ENCODE peak calls at places on chromosome 1, in six cellular contexts. V is NCI-H1417, N is amniotic stem cell, F is activated T-cell treated with anti-CD3 and anti-CD28 coated beads for 1 hour, D is anterior cingulate cortex, E is hippocampal formation. J is an unnamed sample.

GRCh38 chr1:18396247-18396646 is 84.5 kb upstream of the KLHDC7A start:
- DNase-seq in V (no peak), N (no peak), F (no peak), D (no peak), E (no peak), J (no peak)

GRCh38 chr1:156458181-156458503 is 42.4 kb downstream of the MEF2D start:
- DNase-seq in V (no peak), N (peak; percentile 27), F (no peak), D (no peak), E (no peak), J (no peak)

GRCh38 chr1:6180215-6180577 is at the start of gene CHD5:
- DNase-seq in V (peak; percentile 60), N (no peak), F (no peak), D (no peak), E (no peak), J (no peak)

GRCh38 chr1:203200059-203200553 is 13.6 kb upstream of the CHI3L1 start:
- DNase-seq in V (no peak), N (no peak), F (no peak), D (no peak), E (peak; percentile 19), J (no peak)

GRCh38 chr1:214506972-214507431 is 44.4 kb downstream of the PTPN14 start:
- DNase-seq in V (no peak), N (no peak), F (no peak), D (no peak), E (no peak), J (no peak)

GRCh38 chr1:59815892-59816291 is 1.1 kb downstream of the HOOK1 start:
- DNase-seq in V (no peak), N (no peak), F (no peak), D (no peak), E (no peak), J (no peak)

GRCh38 chr1:50308883-50309282 is 114.4 kb downstream of the DMRTA2 start:
- DNase-seq in V (no peak), N (no peak), F (no peak), D (no peak), E (no peak), J (no peak)

GRCh38 chr1:247548092-247548491 is 842 bp upstream of the GCSAML start:
- DNase-seq in V (no peak), N (no peak), F (no peak), D (no peak), E (no peak), J (no peak)

GRCh38 chr1:71964188-71964587 is 318.2 kb downstream of the NEGR1 start:
- DNase-seq in V (no peak), N (no peak), F (no peak), D (no peak), E (no peak), J (no peak)

GRCh38 chr1:59292557-59292956 is 4.3 kb upstream of the FGGY start:
- DNase-seq in V (no peak), N (no peak), F (no peak), D (no peak), E (no peak), J (no peak)

GRCh38 chr1:40495315-40495903 is 13.2 kb upstream of the EXO5 start:
- DNase-seq in V (no peak), N (no peak), F (no peak), D (no peak), E (no peak), J (no peak)

GRCh38 chr1:21123287-21123961 is 53.3 kb downstream of the EIF4G3 start:
- DNase-seq in V (no peak), N (no peak), F (no peak), D (no peak), E (no peak), J (no peak)

GRCh38 chr1:66725885-66726665 is 26.2 kb upstream of the DYNLT5 start:
- DNase-seq in V (peak; percentile 41), N (peak; percentile 74), F (peak; percentile 14), D (peak; percentile 14), E (peak; percentile 13), J (no peak)

GRCh38 chr1:41383094-41383852 is 22.0 kb downstream of the FOXO6 start:
- DNase-seq in V (no peak), N (no peak), F (no peak), D (no peak), E (no peak), J (no peak)

GRCh38 chr1:62240651-62241050 is 46.0 kb downstream of the L1TD1 start:
- DNase-seq in V (no peak), N (no peak), F (no peak), D (no peak), E (no peak), J (no peak)

GRCh38 chr1:27632387-27633297 is 2.3 kb downstream of the FGR start:
- DNase-seq in V (no peak), N (no peak), F (no peak), D (no peak), E (no peak), J (no peak)

GRCh38 chr1:25703671-25704637 is 87.4 kb downstream of the MAN1C1 start:
- DNase-seq in V (no peak), N (no peak), F (no peak), D (no peak), E (no peak), J (no peak)

GRCh38 chr1:54483875-54484437 is 64.1 kb upstream of the ACOT11 start:
- DNase-seq in V (no peak), N (no peak), F (no peak), D (no peak), E (no peak), J (no peak)

GRCh38 chr1:156214024-156214748 is 1.4 kb downstream of the PMF1 start:
- DNase-seq in V (no peak), N (no peak), F (no peak), D (no peak), E (no peak), J (no peak)

GRCh38 chr1:41925712-41926111 is 7.0 kb upstream of the HIVEP3 start:
- DNase-seq in V (no peak), N (no peak), F (no peak), D (no peak), E (no peak), J (no peak)

GRCh38 chr1:162709132-162709860 is 77.0 kb downstream of the DDR2 start:
- DNase-seq in V (no peak), N (no peak), F (no peak), D (no peak), E (no peak), J (no peak)

GRCh38 chr1:61399192-61399591 is 316.8 kb downstream of the NFIA start:
- DNase-seq in V (no peak), N (no peak), F (no peak), D (no peak), E (no peak), J (no peak)

GRCh38 chr1:101259744-101260148 is 22.9 kb downstream of the S1PR1 start:
- DNase-seq in V (no peak), N (peak; percentile 23), F (no peak), D (no peak), E (no peak), J (no peak)

GRCh38 chr1:110880708-110881374 is 7.9 kb downstream of the CD53 start:
- DNase-seq in V (no peak), N (no peak), F (no peak), D (no peak), E (no peak), J (no peak)

GRCh38 chr1:37809942-37810341 is 1.9 kb upstream of the YRDC start:
- DNase-seq in V (no peak), N (no peak), F (no peak), D (no peak), E (no peak), J (no peak)

GRCh38 chr1:63827411-63828321 is 53.8 kb downstream of the ROR1 start:
- DNase-seq in V (no peak), N (no peak), F (no peak), D (no peak), E (no peak), J (no peak)

GRCh38 chr1:175599212-175599681 is 144.1 kb downstream of the TNR start:
- DNase-seq in V (no peak), N (no peak), F (no peak), D (no peak), E (no peak), J (no peak)

GRCh38 chr1:13836136-13836535 is 136.1 kb downstream of the PRDM2 start:
- DNase-seq in V (no peak), N (no peak), F (no peak), D (no peak), E (no peak), J (no peak)

GRCh38 chr1:156747737-156748669 is 3.5 kb downstream of the HDGF start:
- DNase-seq in V (no peak), N (no peak), F (no peak), D (no peak), E (no peak), J (peak; percentile 36)

GRCh38 chr1:209404577-209404976 is 178.9 kb upstream of the CAMK1G start:
- DNase-seq in V (no peak), N (no peak), F (no peak), D (no peak), E (no peak), J (no peak)

GRCh38 chr1:97433520-97434175 is 487.2 kb downstream of the DPYD start:
- DNase-seq in V (no peak), N (peak; percentile 42), F (no peak), D (no peak), E (no peak), J (no peak)

J was measured in chondrocyte.